ENCODE peak calls at places on chromosomes 11 and 22, in seven cellular contexts. E is heart left ventricle, U is fibroblast of mammary gland, Z is mucosa of descending colon, O is hepatocyte, S is cardiac muscle cell, F is OCI-LY7. D is an unnamed sample.

GRCh38 chr11:115912484-115912945 is 408.3 kb upstream of the CADM1 start:
- DNase-seq in E (no peak), U (no peak), Z (no peak), O (peak), S (peak), F (peak), D (no peak)

GRCh38 chr11:98568011-98568410 is 452.7 kb upstream of the CNTN5 start:
- DNase-seq in E (no peak), U (peak), Z (no peak), O (no peak), S (peak), F (no peak), D (no peak)

GRCh38 chr11:92932023-92932422 is 37.4 kb upstream of the MTNR1B start:
- DNase-seq in E (no peak), U (peak), Z (no peak), O (no peak), S (no peak), F (no peak), D (no peak)

GRCh38 chr11:11454671-11455223 is 101.7 kb upstream of the CSNK2A3 start:
- DNase-seq in E (no peak), U (no peak), Z (no peak), O (no peak), S (no peak), F (no peak), D (no peak)

GRCh38 chr11:125931681-125932080 is 14.2 kb upstream of the VSIG10L2 start:
- DNase-seq in E (no peak), U (no peak), Z (no peak), O (no peak), S (no peak), F (no peak), D (no peak)

GRCh38 chr11:92765965-92766371 is 203.5 kb upstream of the MTNR1B start:
- DNase-seq in E (peak), U (peak), Z (peak), O (no peak), S (no peak), F (no peak), D (no peak)

GRCh38 chr11:69102732-69103615 is 52.8 kb upstream of the SMIM38 start:
- DNase-seq in E (no peak), U (peak), Z (no peak), O (no peak), S (no peak), F (no peak), D (no peak)

GRCh38 chr22:30187726-30188407 is 58.7 kb downstream of the LIF start:
- DNase-seq in E (no peak), U (peak), Z (no peak), O (no peak), S (no peak), F (no peak), D (peak)

GRCh38 chr11:98616256-98616655 is 404.5 kb upstream of the CNTN5 start:
- DNase-seq in E (no peak), U (no peak), Z (no peak), O (peak), S (no peak), F (no peak), D (peak)

GRCh38 chr22:17501679-17502285 is 61.5 kb upstream of the SLC25A18 start:
- DNase-seq in E (no peak), U (peak), Z (peak), O (peak), S (peak), F (peak), D (peak)

GRCh38 chr11:9839550-9839949 is 175.7 kb downstream of the SWAP70 start:
- DNase-seq in E (no peak), U (no peak), Z (no peak), O (no peak), S (no peak), F (no peak), D (no peak)

GRCh38 chr11:122563761-122564160 is 91.8 kb upstream of the UBASH3B start:
- DNase-seq in E (no peak), U (no peak), Z (no peak), O (no peak), S (no peak), F (no peak), D (no peak)

GRCh38 chr11:27718346-27718852 is 18.1 kb upstream of the BDNF start:
- DNase-seq in E (no peak), U (peak), Z (no peak), O (peak), S (peak), F (no peak), D (no peak)

GRCh38 chr11:2943711-2944118 is 14.5 kb upstream of the PHLDA2 start:
- DNase-seq in E (no peak), U (peak), Z (peak), O (no peak), S (no peak), F (no peak), D (no peak)

GRCh38 chr22:20079745-20080444 is at the start of gene DGCR8:
- DNase-seq in E (peak), U (peak), Z (peak), O (peak), S (peak), F (peak), D (peak)

GRCh38 chr22:48896766-48897637 is 930.7 kb downstream of the BRD1 start:
- DNase-seq in E (peak), U (no peak), Z (no peak), O (no peak), S (no peak), F (no peak), D (no peak)

GRCh38 chr22:36383110-36383581 is 4.6 kb downstream of the MYH9 start:
- DNase-seq in E (no peak), U (peak), Z (peak), O (no peak), S (no peak), F (peak), D (no peak)

GRCh38 chr11:65425105-65425970 is 2.7 kb downstream of the NEAT1 start:
- DNase-seq in E (no peak), U (peak), Z (peak), O (no peak), S (no peak), F (peak), D (no peak)

GRCh38 chr11:119756169-119756568 is 27.2 kb upstream of the NECTIN1 start:
- DNase-seq in E (no peak), U (no peak), Z (no peak), O (no peak), S (no peak), F (no peak), D (no peak)

GRCh38 chr11:127445476-127445875 is 444.9 kb upstream of the KIRREL3 start:
- DNase-seq in E (no peak), U (no peak), Z (no peak), O (no peak), S (no peak), F (no peak), D (no peak)

GRCh38 chr11:1231396-1232327 is 8.8 kb downstream of the MUC5B start:
- DNase-seq in E (peak), U (no peak), Z (peak), O (no peak), S (no peak), F (no peak), D (no peak)

GRCh38 chr22:33227791-33228190 is 169.6 kb upstream of the SYN3 start:
- DNase-seq in E (no peak), U (no peak), Z (no peak), O (no peak), S (no peak), F (no peak), D (no peak)

GRCh38 chr11:6771926-6772898 is at the start of gene OR2AG2:
- DNase-seq in E (peak), U (no peak), Z (peak), O (no peak), S (no peak), F (peak), D (no peak)

GRCh38 chr11:123072279-123072678 is 10.3 kb upstream of the HSPA8 start:
- DNase-seq in E (no peak), U (no peak), Z (peak), O (no peak), S (no peak), F (no peak), D (peak)

GRCh38 chr11:119478711-119479285 is 55.8 kb upstream of the THY1 start:
- DNase-seq in E (no peak), U (no peak), Z (no peak), O (no peak), S (no peak), F (no peak), D (no peak)

GRCh38 chr11:8335683-8336082 is 72.0 kb upstream of the LMO1 start:
- DNase-seq in E (no peak), U (no peak), Z (no peak), O (no peak), S (no peak), F (no peak), D (no peak)

GRCh38 chr22:37427711-37428635 is 694 bp upstream of the ELFN2 start:
- DNase-seq in E (no peak), U (no peak), Z (no peak), O (no peak), S (no peak), F (no peak), D (no peak)

GRCh38 chr11:69355346-69355940 is 61.5 kb downstream of the MYEOV start:
- DNase-seq in E (no peak), U (no peak), Z (no peak), O (no peak), S (no peak), F (no peak), D (no peak)

GRCh38 chr11:57399221-57399620 is 8.8 kb upstream of the PRG2 start:
- DNase-seq in E (no peak), U (no peak), Z (no peak), O (no peak), S (no peak), F (no peak), D (no peak)

GRCh38 chr22:32852346-32853251 is 51.1 kb downstream of the TIMP3 start:
- DNase-seq in E (peak), U (peak), Z (peak), O (peak), S (peak), F (no peak), D (no peak)

GRCh38 chr11:92324890-92325289 is 100.3 kb downstream of the FAT3 start:
- DNase-seq in E (no peak), U (no peak), Z (no peak), O (no peak), S (no peak), F (no peak), D (no peak)

GRCh38 chr11:2132229-2132620 is 7.0 kb downstream of the IGF2 start:
- DNase-seq in E (no peak), U (no peak), Z (no peak), O (no peak), S (no peak), F (no peak), D (no peak)

GRCh38 chr11:86511086-86511551 is 136.4 kb downstream of the CCDC81 start:
- DNase-seq in E (no peak), U (peak), Z (no peak), O (peak), S (no peak), F (no peak), D (no peak)

GRCh38 chr11:55942785-55943392 is 6.7 kb upstream of the OR5I1 start:
- DNase-seq in E (no peak), U (peak), Z (peak), O (peak), S (peak), F (peak), D (peak)
- TF ChIP-seq CTCF in E (peak), U (peak), Z (no peak), O (peak), S (peak), F (peak), D (peak)

GRCh38 chr11:29125621-29126020 is 891.2 kb downstream of the KCNA4 start:
- DNase-seq in E (no peak), U (peak), Z (no peak), O (peak), S (no peak), F (no peak), D (no peak)

GRCh38 chr11:29124436-29124835 is 892.4 kb downstream of the KCNA4 start:
- DNase-seq in E (no peak), U (no peak), Z (no peak), O (no peak), S (no peak), F (no peak), D (no peak)

GRCh38 chr11:29119116-29119515 is 897.7 kb downstream of the KCNA4 start:
- DNase-seq in E (no peak), U (peak), Z (peak), O (peak), S (no peak), F (no peak), D (no peak)

GRCh38 chr11:29120329-29120695 is 896.5 kb downstream of the KCNA4 start:
- DNase-seq in E (no peak), U (no peak), Z (peak), O (no peak), S (no peak), F (no peak), D (no peak)

DNA sequence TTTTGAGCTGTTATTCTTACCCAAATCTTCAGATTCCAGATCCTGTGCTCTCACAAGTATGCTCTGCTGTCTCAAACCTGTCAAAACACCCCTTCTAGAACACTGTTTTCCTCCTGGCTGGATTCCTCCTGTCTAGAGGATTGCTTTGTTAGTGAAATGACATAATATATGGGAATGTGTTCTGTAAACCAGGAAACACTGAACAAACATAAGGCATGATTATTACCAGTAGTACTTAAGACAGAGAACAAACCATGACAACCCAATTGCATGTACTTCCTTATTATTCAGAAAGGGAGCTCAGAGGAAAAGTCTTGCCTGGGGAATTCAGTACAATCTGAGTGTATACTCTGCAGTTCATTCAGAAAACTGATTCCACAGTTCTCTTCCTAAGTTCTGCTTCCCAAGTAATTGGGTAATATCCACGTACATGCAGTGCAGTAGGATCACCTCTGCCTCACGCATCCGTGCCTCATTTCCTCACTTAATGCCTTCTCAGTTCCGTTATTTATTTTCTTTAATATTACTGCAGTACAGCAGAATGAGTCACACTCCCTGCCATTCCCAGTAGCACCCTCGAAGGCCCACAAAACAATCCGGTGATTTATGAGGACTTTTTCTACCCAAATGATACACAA is 897.0 kb downstream of the KCNA4 start:
- DNase-seq in E (no peak), U (peak), Z (peak), O (peak), S (no peak), F (no peak), D (no peak)
- H3K4me3 ChIP-seq in E (no peak), U (no peak), Z (no peak), O (no peak), S (no peak), F (no peak), D (no peak)

GRCh38 chr22:27437570-27437969 is 364.0 kb downstream of the MN1 start:
- DNase-seq in E (no peak), U (no peak), Z (no peak), O (no peak), S (no peak), F (no peak), D (no peak)

GRCh38 chr22:27435839-27436581 is 365.5 kb downstream of the MN1 start:
- DNase-seq in E (peak), U (peak), Z (peak), O (peak), S (peak), F (no peak), D (no peak)

GRCh38 chr22:27436591-27436990 is 365.0 kb downstream of the MN1 start:
- DNase-seq in E (no peak), U (no peak), Z (no peak), O (no peak), S (no peak), F (no peak), D (no peak)

GRCh38 chr22:27439131-27439530 is 362.4 kb downstream of the MN1 start:
- DNase-seq in E (no peak), U (no peak), Z (no peak), O (no peak), S (no peak), F (no peak), D (no peak)

GRCh38 chr22:27438271-27438980 is 363.1 kb downstream of the MN1 start:
- DNase-seq in E (peak), U (no peak), Z (peak), O (peak), S (no peak), F (no peak), D (no peak)
- TF ChIP-seq CTCF in E (no peak), U (no peak), Z (no peak), O (peak), S (no peak), F (no peak), D (no peak)

DNA sequence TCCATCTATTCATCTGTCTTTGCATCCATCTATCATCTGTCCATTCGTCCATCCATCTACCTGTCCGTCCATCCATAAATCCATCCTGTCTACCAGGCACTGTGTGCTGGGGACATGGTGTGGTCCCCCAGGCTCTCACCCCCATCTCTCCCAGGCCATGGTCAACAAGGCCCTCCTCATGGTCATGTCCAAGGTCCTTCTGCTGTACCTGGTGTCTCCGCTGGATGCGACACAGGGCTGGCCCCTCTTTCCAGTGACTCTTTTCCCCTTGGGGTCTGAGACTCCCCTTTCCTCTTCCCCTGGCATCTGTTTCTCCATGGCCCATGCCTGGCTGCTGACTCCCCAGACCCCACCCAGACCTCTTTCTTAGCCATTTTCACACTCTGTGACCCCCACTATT is 4.5 kb downstream of the IGLL1 start:
- DNase-seq in E (no peak), U (no peak), Z (no peak), O (no peak), S (no peak), F (no peak), D (no peak)
- H3K4me3 ChIP-seq in E (no peak), U (no peak), Z (no peak), O (no peak), S (no peak), F (no peak), D (no peak)

DNA sequence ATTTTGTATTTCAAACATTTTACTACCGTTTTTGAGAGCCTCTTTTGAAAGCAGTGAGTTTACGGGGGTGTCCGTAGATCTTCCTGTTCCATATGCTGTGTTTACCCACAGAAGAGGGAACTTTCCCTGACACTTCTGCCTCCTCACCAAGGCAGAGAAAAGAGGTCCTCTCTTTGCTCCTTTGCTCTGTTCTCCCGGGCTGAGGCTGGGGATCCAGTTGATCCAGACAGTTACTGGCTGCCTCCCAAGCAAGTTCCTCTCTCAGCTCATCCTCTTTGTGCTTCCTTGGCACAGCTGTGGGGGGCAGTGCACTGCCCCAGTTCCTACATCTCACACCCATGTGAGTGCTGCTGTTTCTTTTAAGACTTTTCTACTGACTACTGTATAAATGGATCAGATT is 813.7 kb downstream of the NTM start:
- DNase-seq in E (no peak), U (no peak), Z (no peak), O (no peak), S (no peak), F (no peak), D (no peak)
- TF ChIP-seq CTCF in E (no peak), U (no peak), Z (no peak), O (no peak), S (no peak), F (no peak), D (no peak)

DNA sequence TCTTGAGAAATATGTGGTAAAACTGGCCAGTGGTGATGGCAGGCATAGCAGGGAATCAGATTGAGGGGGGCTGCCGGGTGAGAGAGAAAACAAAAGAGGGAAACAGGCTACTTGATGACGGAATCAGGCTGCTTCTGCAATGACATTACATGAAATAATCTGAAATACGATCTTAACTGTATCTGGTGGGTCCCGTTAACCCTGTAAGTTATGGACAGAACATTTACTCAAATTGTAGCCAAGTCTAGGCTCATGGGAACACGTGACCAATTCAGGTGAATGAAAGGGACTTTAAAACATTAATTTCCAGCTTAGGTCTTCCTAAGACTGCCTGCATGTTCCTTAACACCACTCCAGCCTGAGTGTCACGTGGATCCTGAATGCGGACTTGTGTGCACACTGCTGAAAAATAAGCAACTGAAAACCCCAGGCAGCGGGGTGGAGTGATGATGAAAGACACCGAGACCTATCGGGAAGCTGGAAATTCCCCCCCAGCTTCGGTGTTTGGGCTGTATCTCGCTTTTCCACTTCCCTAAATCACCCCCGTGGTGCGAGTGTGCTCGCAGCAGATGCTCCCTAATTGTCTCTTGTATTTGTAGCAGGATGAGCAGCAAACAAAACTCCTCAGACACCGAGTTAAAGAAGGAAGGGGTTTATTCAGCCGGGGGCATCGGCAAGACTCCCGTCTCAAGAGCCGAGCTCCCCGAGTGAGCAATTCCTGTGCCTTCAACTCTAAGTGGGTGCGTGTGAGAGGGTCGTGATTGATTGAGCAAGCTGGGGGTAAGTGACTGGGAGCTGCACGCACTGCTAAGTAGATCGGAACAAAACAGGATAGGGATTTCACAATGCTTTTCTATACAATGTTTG is 145.0 kb upstream of the GRK3 start:
- DNase-seq in E (no peak), U (no peak), Z (peak), O (peak), S (no peak), F (peak), D (no peak)
- H3K4me3 ChIP-seq in E (peak), U (no peak), Z (no peak), O (no peak), S (no peak), F (peak), D (no peak)